ENCODE peak calls at places on chromosomes 5 and 9, in five cellular contexts. T is GM10248; U is stimulated activated CD4-positive, alpha-beta T cell treated with anti-CD3 and anti-CD28 coated beads, Interleukin-1b, Interleukin-23, amount 100 ng/mL, for 1 hour; J is NCI-H69; A is cardiac muscle cell. K is an unnamed sample.

GRCh38 chr5:146368137-146368536 is 29.5 kb downstream of the POU4F3 start:
- DNase-seq in T (no peak), J (no peak), A (no peak), U (no peak), K (no peak)

GRCh38 chr9:130662099-130662926 is 2.1 kb upstream of the PRDM12 start:
- DNase-seq in A (no peak), T (no peak), U (no peak), J (peak), K (peak)

GRCh38 chr5:138755084-138755748 is 2.0 kb downstream of the CTNNA1 start:
- DNase-seq in J (no peak), T (peak), A (no peak), U (no peak), K (no peak)

GRCh38 chr5:145840458-145841132 is 5.5 kb upstream of the PRELID2 start:
- DNase-seq in J (no peak), A (no peak), U (no peak), T (no peak), K (no peak)

GRCh38 chr9:124278054-124278540 is 20.3 kb downstream of the NEK6 start:
- DNase-seq in T (no peak), U (no peak), J (no peak), A (no peak), K (peak)

GRCh38 chr5:623531-623930 is 11.4 kb downstream of the CEP72 start:
- DNase-seq in U (no peak), J (no peak), T (no peak), A (no peak), K (no peak)

GRCh38 chr5:94705427-94705826 is 87.0 kb downstream of the SLF1 start:
- DNase-seq in T (no peak), U (no peak), J (peak), A (no peak), K (peak)

GRCh38 chr5:109218767-109219166 is 191.0 kb downstream of the PJA2 start:
- DNase-seq in A (no peak), T (no peak), U (no peak), J (no peak), K (no peak)

GRCh38 chr5:133559960-133560359 is 52.4 kb downstream of the FSTL4 start:
- DNase-seq in T (no peak), A (no peak), U (no peak), J (no peak), K (no peak)

GRCh38 chr5:72015103-72015548 is 92.1 kb upstream of the MAP1B start:
- DNase-seq in A (no peak), U (no peak), J (peak), T (no peak), K (peak)

GRCh38 chr5:142108432-142109355 is at the start of gene NDFIP1:
- DNase-seq in J (peak), T (peak), A (peak), U (peak), K (peak)

GRCh38 chr9:94156549-94157407 is 72.5 kb downstream of the PTPDC1 start:
- DNase-seq in J (peak), A (no peak), U (no peak), T (no peak), K (peak)

GRCh38 chr9:137303893-137304382 is 1.9 kb upstream of the NRARP start:
- DNase-seq in A (no peak), U (no peak), J (no peak), T (no peak), K (no peak)

GRCh38 chr5:77645158-77645994 is 6.9 kb upstream of the OTP start:
- DNase-seq in J (peak), A (peak), T (peak), U (no peak), K (peak)

GRCh38 chr5:136053336-136054121 is 24.7 kb downstream of the TGFBI start:
- DNase-seq in U (no peak), J (no peak), A (no peak), T (no peak), K (peak)

GRCh38 chr5:52915176-52915875 is 73.8 kb upstream of the ITGA2 start:
- DNase-seq in J (peak), A (peak), U (peak), T (peak), K (peak)

GRCh38 chr5:1873242-1873959 is 9.3 kb downstream of the IRX4 start:
- DNase-seq in T (no peak), U (no peak), A (peak), J (peak), K (no peak)

GRCh38 chr9:91407580-91408275 is 15.9 kb downstream of the NFIL3 start:
- DNase-seq in T (no peak), A (no peak), U (no peak), J (no peak), K (no peak)

GRCh38 chr5:136208946-136209345 is 16.0 kb upstream of the SMIM32 start:
- DNase-seq in U (no peak), T (no peak), J (no peak), A (no peak), K (no peak)

GRCh38 chr9:138070815-138071214 is 193.2 kb downstream of the CACNA1B start:
- DNase-seq in A (no peak), U (no peak), J (no peak), T (no peak), K (no peak)

GRCh38 chr5:137072376-137073174 is 426.6 kb downstream of the SPOCK1 start:
- DNase-seq in T (no peak), J (peak), U (no peak), A (no peak), K (peak)

GRCh38 chr9:69036319-69036718 is 767 bp downstream of the FXN start:
- DNase-seq in J (no peak), A (no peak), T (peak), U (no peak), K (no peak)

GRCh38 chr5:128038641-128039040 is 44.9 kb upstream of the SLC12A2 start:
- DNase-seq in U (no peak), A (peak), J (no peak), T (no peak), K (no peak)

GRCh38 chr5:59348189-59348588 is 545.3 kb downstream of the PDE4D start:
- DNase-seq in T (no peak), A (no peak), U (no peak), J (peak), K (peak)

GRCh38 chr5:104635216-104635615 is 1072.6 kb upstream of the NUDT12 start:
- DNase-seq in J (no peak), A (no peak), U (no peak), T (no peak), K (no peak)

GRCh38 chr9:98897745-98898144 is 46.0 kb upstream of the COL15A1 start:
- DNase-seq in T (no peak), A (no peak), U (no peak), J (peak), K (no peak)

GRCh38 chr9:77097335-77097734 is 77.9 kb downstream of the FOXB2 start:
- DNase-seq in T (no peak), J (no peak), A (no peak), U (no peak), K (no peak)

GRCh38 chr9:114282926-114283325 is 40.0 kb upstream of the ORM1 start:
- DNase-seq in U (no peak), T (no peak), A (no peak), J (peak), K (peak)

GRCh38 chr5:159210306-159210722 is 961 bp upstream of the RNF145 start:
- DNase-seq in T (no peak), A (no peak), J (peak), U (no peak), K (no peak)

GRCh38 chr5:91024727-91025126 is 358.4 kb downstream of the ARRDC3 start:
- DNase-seq in T (no peak), A (no peak), U (no peak), J (peak), K (peak)

GRCh38 chr5:67941750-67942450 is 273.7 kb upstream of the PIK3R1 start:
- DNase-seq in U (no peak), J (no peak), T (no peak), A (no peak), K (no peak)

GRCh38 chr9:136107155-136107952 is 11.3 kb downstream of the TMEM250 start:
- DNase-seq in A (no peak), J (peak), T (peak), U (no peak), K (no peak)

K was measured in left kidney.